ENCODE peak calls at places on chromosomes 16 and 17, in six cellular contexts. One of them, this sample, is unnamed.

GRCh38 chr17:14061666-14062560 is 7.4 kb upstream of the COX10 start:
- DNase-seq in Peyer's patch: no peak
- DNase-seq in EL: peak; percentile 93
- DNase-seq in skeletal muscle cell: peak; percentile 61
- DNase-seq in colonic mucosa: no peak
- DNase-seq in SW 1271: peak; percentile 69
- DNase-seq in this sample: peak; percentile 73

GRCh38 chr17:58337600-58338453 is 9.2 kb upstream of the TSPOAP1 start:
- DNase-seq in colonic mucosa: peak; percentile 70
- DNase-seq in EL: peak; percentile 98
- DNase-seq in SW 1271: no peak
- DNase-seq in skeletal muscle cell: peak; percentile 85
- DNase-seq in Peyer's patch: peak; percentile 95
- DNase-seq in this sample: no peak

GRCh38 chr16:10616744-10617640 is 36.6 kb upstream of the EMP2 start:
- DNase-seq in Peyer's patch: peak; percentile 70
- DNase-seq in colonic mucosa: peak; percentile 93
- DNase-seq in EL: peak; percentile 63
- DNase-seq in skeletal muscle cell: peak; percentile 16
- DNase-seq in SW 1271: no peak
- DNase-seq in this sample: no peak

GRCh38 chr16:25966172-25967097 is 274.7 kb downstream of the HS3ST4 start:
- DNase-seq in Peyer's patch: no peak
- DNase-seq in skeletal muscle cell: no peak
- DNase-seq in colonic mucosa: no peak
- DNase-seq in SW 1271: no peak
- DNase-seq in EL: no peak
- DNase-seq in this sample: no peak

GRCh38 chr16:54875443-54875842 is 55.2 kb upstream of the IRX5 start:
- DNase-seq in EL: no peak
- DNase-seq in colonic mucosa: no peak
- DNase-seq in skeletal muscle cell: no peak
- DNase-seq in SW 1271: no peak
- DNase-seq in Peyer's patch: no peak
- DNase-seq in this sample: no peak

GRCh38 chr16:1775006-1775845 is 2.3 kb upstream of the MRPS34 start:
- DNase-seq in colonic mucosa: no peak
- DNase-seq in SW 1271: no peak
- DNase-seq in skeletal muscle cell: no peak
- DNase-seq in EL: no peak
- DNase-seq in Peyer's patch: no peak
- DNase-seq in this sample: no peak

GRCh38 chr17:15469260-15469659 is 1.8 kb upstream of the CDRT4 start:
- DNase-seq in skeletal muscle cell: peak; percentile 45
- DNase-seq in EL: peak; percentile 19
- DNase-seq in Peyer's patch: no peak
- DNase-seq in SW 1271: no peak
- DNase-seq in colonic mucosa: no peak
- DNase-seq in this sample: no peak

GRCh38 chr17:75652934-75653549 is 13.9 kb downstream of the RECQL5 start:
- DNase-seq in SW 1271: no peak
- DNase-seq in Peyer's patch: no peak
- DNase-seq in skeletal muscle cell: no peak
- DNase-seq in EL: peak; percentile 41
- DNase-seq in colonic mucosa: no peak
- DNase-seq in this sample: no peak

GRCh38 chr16:4689091-4689671 is 4.2 kb upstream of the NUDT16L1 start:
- DNase-seq in EL: no peak
- DNase-seq in colonic mucosa: no peak
- DNase-seq in skeletal muscle cell: no peak
- DNase-seq in SW 1271: no peak
- DNase-seq in Peyer's patch: no peak
- DNase-seq in this sample: no peak

GRCh38 chr16:27154573-27155521 is 48.5 kb upstream of the KDM8 start:
- DNase-seq in EL: peak; percentile 25
- DNase-seq in SW 1271: no peak
- DNase-seq in colonic mucosa: peak; percentile 74
- DNase-seq in Peyer's patch: peak; percentile 82
- DNase-seq in skeletal muscle cell: no peak
- DNase-seq in this sample: no peak

GRCh38 chr16:30728321-30728720 is 19.9 kb upstream of the PHKG2 start:
- DNase-seq in skeletal muscle cell: no peak
- DNase-seq in EL: no peak
- DNase-seq in SW 1271: no peak
- DNase-seq in colonic mucosa: no peak
- DNase-seq in Peyer's patch: no peak
- DNase-seq in this sample: no peak

GRCh38 chr16:54467398-54467797 is 180.8 kb upstream of the IRX3 start:
- DNase-seq in skeletal muscle cell: no peak
- DNase-seq in Peyer's patch: no peak
- DNase-seq in SW 1271: no peak
- DNase-seq in colonic mucosa: no peak
- DNase-seq in EL: no peak
- DNase-seq in this sample: no peak

GRCh38 chr16:24836836-24837235 is 8.9 kb upstream of the SLC5A11 start:
- DNase-seq in EL: no peak
- DNase-seq in SW 1271: no peak
- DNase-seq in Peyer's patch: no peak
- DNase-seq in skeletal muscle cell: no peak
- DNase-seq in colonic mucosa: no peak
- DNase-seq in this sample: no peak

GRCh38 chr17:28760987-28761562 is 17.3 kb downstream of the TRAF4 start:
- DNase-seq in colonic mucosa: peak; percentile 75
- DNase-seq in Peyer's patch: peak; percentile 67
- DNase-seq in EL: peak; percentile 48
- DNase-seq in SW 1271: no peak
- DNase-seq in skeletal muscle cell: peak; percentile 18
- DNase-seq in this sample: no peak

GRCh38 chr16:81061307-81061640 is 15.8 kb downstream of the C16orf46 start:
- DNase-seq in colonic mucosa: no peak
- DNase-seq in Peyer's patch: no peak
- DNase-seq in skeletal muscle cell: no peak
- DNase-seq in EL: no peak
- DNase-seq in SW 1271: no peak
- DNase-seq in this sample: no peak

GRCh38 chr16:6496996-6497395 is 835.6 kb upstream of the RBFOX1 start:
- DNase-seq in skeletal muscle cell: no peak
- DNase-seq in SW 1271: no peak
- DNase-seq in EL: no peak
- DNase-seq in Peyer's patch: no peak
- DNase-seq in colonic mucosa: no peak
- DNase-seq in this sample: no peak

GRCh38 chr16:566475-567361 is at the start of gene NHLRC4:
- DNase-seq in skeletal muscle cell: no peak
- DNase-seq in SW 1271: no peak
- DNase-seq in colonic mucosa: peak; percentile 76
- DNase-seq in Peyer's patch: peak; percentile 90
- DNase-seq in EL: peak; percentile 58
- DNase-seq in this sample: no peak

GRCh38 chr16:90008708-90009145 is 10.5 kb downstream of the DBNDD1 start:
- DNase-seq in SW 1271: no peak
- DNase-seq in EL: no peak
- DNase-seq in skeletal muscle cell: no peak
- DNase-seq in Peyer's patch: peak; percentile 85
- DNase-seq in colonic mucosa: no peak
- DNase-seq in this sample: no peak

GRCh38 chr17:49344914-49345313 is 17.1 kb downstream of the ZNF652 start:
- DNase-seq in colonic mucosa: no peak
- DNase-seq in SW 1271: no peak
- DNase-seq in skeletal muscle cell: no peak
- DNase-seq in EL: peak; percentile 45
- DNase-seq in Peyer's patch: no peak
- DNase-seq in this sample: no peak

GRCh38 chr16:1363501-1364041 is 11.8 kb downstream of the GNPTG start:
- DNase-seq in Peyer's patch: peak; percentile 83
- DNase-seq in EL: no peak
- DNase-seq in SW 1271: no peak
- DNase-seq in skeletal muscle cell: no peak
- DNase-seq in colonic mucosa: peak; percentile 55
- DNase-seq in this sample: no peak

GRCh38 chr17:50565559-50566350 is 5.2 kb downstream of the CACNA1G start:
- DNase-seq in skeletal muscle cell: no peak
- DNase-seq in EL: no peak
- DNase-seq in colonic mucosa: no peak
- DNase-seq in SW 1271: no peak
- DNase-seq in Peyer's patch: no peak
- DNase-seq in this sample: no peak

GRCh38 chr17:68601565-68602266 is 549 bp upstream of the FAM20A start:
- DNase-seq in skeletal muscle cell: no peak
- DNase-seq in Peyer's patch: no peak
- DNase-seq in EL: no peak
- DNase-seq in SW 1271: no peak
- DNase-seq in colonic mucosa: no peak
- DNase-seq in this sample: no peak

GRCh38 chr16:11784048-11784780 is 12.8 kb downstream of the ZC3H7A start:
- DNase-seq in skeletal muscle cell: no peak
- DNase-seq in EL: peak; percentile 17
- DNase-seq in colonic mucosa: no peak
- DNase-seq in Peyer's patch: no peak
- DNase-seq in SW 1271: no peak
- DNase-seq in this sample: no peak

GRCh38 chr16:30521873-30522641 is 4.3 kb downstream of the ZNF768 start:
- DNase-seq in skeletal muscle cell: no peak
- DNase-seq in colonic mucosa: peak; percentile 43
- DNase-seq in EL: no peak
- DNase-seq in SW 1271: no peak
- DNase-seq in Peyer's patch: peak; percentile 68
- DNase-seq in this sample: no peak

GRCh38 chr16:29007865-29008593 is 23.2 kb downstream of the LAT start:
- DNase-seq in Peyer's patch: peak; percentile 58
- DNase-seq in SW 1271: peak; percentile 33
- DNase-seq in skeletal muscle cell: no peak
- DNase-seq in colonic mucosa: no peak
- DNase-seq in EL: peak; percentile 83
- DNase-seq in this sample: peak; percentile 39

GRCh38 chr16:57540906-57541753 is 1.3 kb upstream of the ADGRG5 start:
- DNase-seq in colonic mucosa: peak; percentile 36
- DNase-seq in Peyer's patch: no peak
- DNase-seq in skeletal muscle cell: no peak
- DNase-seq in SW 1271: no peak
- DNase-seq in EL: no peak
- DNase-seq in this sample: no peak

GRCh38 chr16:16093625-16094332 is 129.5 kb downstream of the ABCC6 start:
- DNase-seq in SW 1271: no peak
- DNase-seq in skeletal muscle cell: peak; percentile 19
- DNase-seq in EL: no peak
- DNase-seq in colonic mucosa: no peak
- DNase-seq in Peyer's patch: no peak
- DNase-seq in this sample: no peak

GRCh38 chr17:1491406-1492248 is 859 bp downstream of the MYO1C start:
- DNase-seq in Peyer's patch: peak; percentile 83
- DNase-seq in SW 1271: no peak
- DNase-seq in colonic mucosa: peak; percentile 78
- DNase-seq in skeletal muscle cell: no peak
- DNase-seq in EL: peak; percentile 61
- DNase-seq in this sample: no peak

GRCh38 chr17:28928061-28928460 is 23.3 kb downstream of the PHF12 start:
- DNase-seq in skeletal muscle cell: no peak
- DNase-seq in colonic mucosa: no peak
- DNase-seq in EL: peak; percentile 68
- DNase-seq in Peyer's patch: no peak
- DNase-seq in SW 1271: no peak
- DNase-seq in this sample: no peak

GRCh38 chr17:41583137-41584127 is 3.3 kb downstream of the KRT14 start:
- DNase-seq in colonic mucosa: peak; percentile 89
- DNase-seq in Peyer's patch: peak; percentile 89
- DNase-seq in SW 1271: no peak
- DNase-seq in skeletal muscle cell: no peak
- DNase-seq in EL: no peak
- DNase-seq in this sample: no peak

GRCh38 chr17:49358638-49359247 is 3.3 kb downstream of the ZNF652 start:
- DNase-seq in EL: no peak
- DNase-seq in skeletal muscle cell: no peak
- DNase-seq in colonic mucosa: no peak
- DNase-seq in Peyer's patch: peak; percentile 48
- DNase-seq in SW 1271: no peak
- DNase-seq in this sample: no peak

GRCh38 chr17:15952916-15953865 is 8.3 kb downstream of the ADORA2B start:
- DNase-seq in Peyer's patch: no peak
- DNase-seq in SW 1271: no peak
- DNase-seq in colonic mucosa: no peak
- DNase-seq in skeletal muscle cell: no peak
- DNase-seq in EL: no peak
- DNase-seq in this sample: no peak

GRCh38 chr16:4032768-4033167 is 83.5 kb downstream of the ADCY9 start:
- DNase-seq in colonic mucosa: peak; percentile 84
- DNase-seq in skeletal muscle cell: no peak
- DNase-seq in EL: no peak
- DNase-seq in Peyer's patch: peak; percentile 67
- DNase-seq in SW 1271: no peak
- DNase-seq in this sample: no peak

GRCh38 chr17:19347323-19348080 is 15.0 kb downstream of the B9D1 start:
- DNase-seq in EL: no peak
- DNase-seq in skeletal muscle cell: no peak
- DNase-seq in colonic mucosa: no peak
- DNase-seq in Peyer's patch: peak; percentile 28
- DNase-seq in SW 1271: no peak
- DNase-seq in this sample: no peak

GRCh38 chr16:3611145-3611977 is at the start of gene SLX4:
- DNase-seq in EL: peak; percentile 92
- DNase-seq in SW 1271: peak; percentile 47
- DNase-seq in Peyer's patch: peak; percentile 96
- DNase-seq in colonic mucosa: peak; percentile 89
- DNase-seq in skeletal muscle cell: peak; percentile 49
- DNase-seq in this sample: peak; percentile 58

GRCh38 chr17:12463102-12463501 is 202.6 kb upstream of the MYOCD start:
- DNase-seq in Peyer's patch: no peak
- DNase-seq in SW 1271: no peak
- DNase-seq in skeletal muscle cell: peak; percentile 30
- DNase-seq in colonic mucosa: no peak
- DNase-seq in EL: peak; percentile 56
- DNase-seq in this sample: peak; percentile 29

This sample was measured in HS-5.